ENCODE peak calls at places on chromosomes 11 and 22, in nine cellular contexts. P, T, Z, I, C, Y, A, O and D are unnamed samples.

GRCh38 chr11:46363031-46363407 is 15.8 kb downstream of the DGKZ start:
- ATAC-seq in Z (peak; percentile 83), O (peak; percentile 41), T (peak; percentile 63), A (peak; percentile 65), C (peak; percentile 45), Y (peak; percentile 28), P (peak; percentile 40), I (peak; percentile 64), D (peak; percentile 69)

GRCh38 chr22:17664414-17665045 is 26.0 kb downstream of the BCL2L13 start:
- ATAC-seq in A (no peak), P (peak; percentile 8), T (no peak), Y (no peak), Z (no peak), I (no peak), O (no peak), C (no peak), D (no peak)

GRCh38 chr11:130894322-130895025 is 21.8 kb downstream of the SNX19 start:
- ATAC-seq in C (peak; percentile 62), A (no peak), O (peak; percentile 73), Z (peak; percentile 78), Y (peak; percentile 89), P (peak; percentile 60), T (peak; percentile 15), I (peak; percentile 81), D (no peak)

GRCh38 chr11:130456276-130456675 is 7.8 kb downstream of the ADAMTS15 start:
- ATAC-seq in P (no peak), T (no peak), Y (no peak), Z (no peak), O (no peak), I (no peak), C (no peak), A (no peak), D (no peak)

GRCh38 chr11:67820079-67820478 is 145.7 kb upstream of the ALDH3B2 start:
- ATAC-seq in O (no peak), Z (no peak), I (no peak), Y (no peak), P (no peak), C (no peak), A (no peak), T (no peak), D (no peak)

GRCh38 chr11:65653229-65654225 is 9.2 kb downstream of the RELA start:
- ATAC-seq in Y (no peak), A (no peak), T (no peak), Z (peak; percentile 5), I (peak; percentile 12), C (no peak), P (peak; percentile 14), O (no peak), D (no peak)

GRCh38 chr11:34798985-34799384 is 117.2 kb downstream of the APIP start:
- ATAC-seq in P (no peak), Z (no peak), A (no peak), T (no peak), I (no peak), Y (no peak), C (no peak), O (no peak), D (no peak)

GRCh38 chr11:73760066-73760679 is 701 bp downstream of the RAB6A start:
- ATAC-seq in Y (peak; percentile 72), O (peak; percentile 46), P (peak; percentile 8), T (peak; percentile 23), A (peak; percentile 5), Z (peak; percentile 20), C (peak; percentile 11), I (peak; percentile 29), D (peak; percentile 1)

DNA sequence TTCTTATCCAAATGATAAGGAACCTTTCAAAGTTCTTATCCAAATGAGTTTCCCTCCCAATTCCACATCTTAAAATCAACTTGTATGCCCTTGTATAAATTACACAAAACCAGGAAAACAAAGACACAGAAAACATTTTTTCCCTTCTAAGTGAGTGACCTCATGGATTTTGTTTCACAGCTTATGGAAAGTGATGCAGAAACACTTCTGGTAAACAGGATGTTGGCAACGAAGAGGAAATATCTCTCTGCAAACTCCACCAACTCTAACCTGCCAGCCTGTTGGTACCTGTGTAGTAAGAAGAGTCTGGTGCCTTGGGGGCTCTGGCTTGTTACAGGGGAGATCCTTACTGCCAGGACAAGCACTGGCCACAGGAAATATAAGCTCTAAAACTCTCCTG is 57.0 kb downstream of the CELSR1 start:
- ATAC-seq in P (no peak), Y (no peak), O (no peak), Z (no peak), A (no peak), I (no peak), C (no peak), T (no peak), D (no peak)
- H3K4me1 ChIP-seq in P (no peaks in the 10 kb centered on the region), Y (peaks cover 56% of the 10 kb centered on the region), O (no peaks in the 10 kb centered on the region), Z (no peaks in the 10 kb centered on the region), A (peaks cover 4% of the 10 kb centered on the region), I (no peaks in the 10 kb centered on the region), C (no peaks in the 10 kb centered on the region), T (no peaks in the 10 kb centered on the region), D (no peaks in the 10 kb centered on the region)

DNA sequence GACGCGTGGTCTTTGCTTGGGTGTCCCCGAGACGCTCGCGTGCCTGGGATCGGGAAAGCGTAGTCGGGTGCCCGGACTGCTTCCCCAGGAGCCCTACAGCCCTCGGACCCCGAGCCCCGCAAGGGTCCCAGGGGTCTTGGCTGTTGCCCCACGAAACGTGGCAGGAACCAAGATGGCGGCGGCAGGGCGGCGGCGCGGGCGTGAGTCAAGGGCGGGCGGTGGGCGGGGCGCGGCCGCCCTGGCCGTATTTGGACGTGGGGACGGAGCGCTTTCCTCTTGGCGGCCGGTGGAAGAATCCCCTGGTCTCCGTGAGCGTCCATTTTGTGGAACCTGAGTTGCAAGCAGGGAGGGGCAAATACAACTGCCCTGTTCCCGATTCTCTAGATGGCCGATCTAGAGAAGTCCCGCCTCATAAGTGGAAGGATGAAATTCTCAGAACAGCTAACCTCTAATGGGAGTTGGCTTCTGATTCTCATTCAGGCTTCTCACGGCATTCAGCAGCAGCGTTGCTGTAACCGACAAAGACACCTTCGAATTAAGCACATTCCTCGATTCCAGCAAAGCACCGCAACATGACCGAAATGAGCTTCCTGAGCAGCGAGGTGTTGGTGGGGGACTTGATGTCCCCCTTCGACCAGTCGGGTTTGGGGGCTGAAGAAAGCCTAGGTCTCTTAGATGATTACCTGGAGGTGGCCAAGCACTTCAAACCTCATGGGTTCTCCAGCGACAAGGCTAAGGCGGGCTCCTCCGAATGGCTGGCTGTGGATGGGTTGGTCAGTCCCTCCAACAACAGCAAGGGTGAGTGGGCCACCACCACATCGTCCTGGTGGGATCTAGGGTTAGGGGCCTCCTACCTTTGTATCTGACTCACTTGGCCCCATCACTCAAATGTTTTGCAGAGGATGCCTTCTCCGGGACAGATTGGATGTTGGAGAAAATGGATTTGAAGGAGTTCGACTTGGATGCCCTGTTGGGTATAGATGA is 804 bp downstream of the ATF4 start:
- ATAC-seq in A (peak; percentile 73), O (peak; percentile 86), T (peak; percentile 68), P (peak; percentile 47), C (peak; percentile 45), I (peak; percentile 60), Z (no peak), Y (peak; percentile 39), D (peak; percentile 70)
- H3K4me1 ChIP-seq in A (peaks cover 29% of the 10 kb centered on the region), O (no peaks in the 10 kb centered on the region), T (peaks cover 6% of the 10 kb centered on the region), P (peaks cover 31% of the 10 kb centered on the region), C (peaks cover 60% of the 10 kb centered on the region), I (peaks cover 22% of the 10 kb centered on the region), Z (peaks cover 19% of the 10 kb centered on the region), Y (peaks cover 25% of the 10 kb centered on the region), D (peaks cover 5% of the 10 kb centered on the region)

DNA sequence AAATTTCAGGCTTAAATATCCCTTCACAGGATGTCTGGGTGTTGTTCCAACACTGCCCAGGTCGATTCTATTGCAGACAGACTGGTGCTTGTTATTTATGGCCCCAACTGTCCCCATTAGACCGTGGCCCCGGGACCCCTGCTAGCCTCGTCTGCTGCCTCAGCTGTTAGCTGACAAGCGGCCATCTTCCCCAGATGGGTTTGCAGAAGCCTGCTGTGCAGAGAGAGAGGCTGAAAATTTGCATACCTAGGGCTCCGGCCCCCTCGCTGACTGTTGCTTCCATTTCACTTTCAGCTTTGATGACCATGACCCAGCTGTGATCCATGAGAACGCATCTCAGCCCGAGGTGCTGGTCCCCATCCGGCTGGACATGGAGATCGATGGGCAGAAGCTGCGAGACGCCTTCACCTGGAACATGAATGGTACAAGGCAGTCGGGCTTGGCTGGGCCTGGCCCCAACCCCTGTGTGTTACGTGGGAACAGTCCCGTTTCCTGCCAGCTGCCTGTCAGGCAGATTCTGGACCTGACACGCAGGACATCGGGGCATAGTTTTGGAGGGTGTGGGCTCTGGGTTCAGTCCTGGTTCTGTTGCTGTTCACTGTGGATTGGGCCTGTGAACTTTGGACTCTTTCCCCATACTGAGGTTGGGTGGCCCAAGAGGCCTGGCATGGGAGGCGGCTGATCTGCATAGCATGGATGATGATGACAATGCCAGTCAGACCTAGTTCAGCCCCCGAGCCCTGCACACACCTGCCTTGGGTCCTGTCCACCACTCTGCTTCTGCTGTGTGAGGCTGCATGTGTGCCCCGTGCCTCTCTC is 16.4 kb downstream of the SMARCB1 start:
- ATAC-seq in A (no peak), Z (no peak), I (peak; percentile 13), T (no peak), P (no peak), Y (no peak), C (no peak), O (no peak), D (no peak)
- H3K4me1 ChIP-seq in A (no peaks in the 10 kb centered on the region), Z (no peaks in the 10 kb centered on the region), I (no peaks in the 10 kb centered on the region), T (peaks cover 2% of the 10 kb centered on the region), P (peaks cover 6% of the 10 kb centered on the region), Y (no peaks in the 10 kb centered on the region), C (no peaks in the 10 kb centered on the region), O (no peaks in the 10 kb centered on the region), D (no peaks in the 10 kb centered on the region)

GRCh38 chr22:38755155-38755910 is 465 bp downstream of the SUN2 start:
- ATAC-seq in I (peak; percentile 85), Z (peak; percentile 74), O (peak; percentile 92), A (peak; percentile 83), P (peak; percentile 83), Y (peak; percentile 84), C (peak; percentile 68), T (peak; percentile 89), D (peak; percentile 90)

GRCh38 chr22:38756631-38757463 is 1.0 kb upstream of the SUN2 start:
- ATAC-seq in C (no peak), T (no peak), Z (no peak), O (no peak), I (no peak), Y (no peak), A (no peak), P (no peak), D (no peak)

GRCh38 chr22:38757464-38757757 is 1.6 kb upstream of the SUN2 start:
- ATAC-seq in Y (no peak), Z (no peak), O (no peak), I (no peak), A (no peak), T (no peak), C (no peak), P (no peak), D (no peak)

GRCh38 chr22:38754247-38755154 is 1.3 kb downstream of the SUN2 start:
- ATAC-seq in T (peak; percentile 25), O (peak; percentile 51), P (no peak), Z (peak; percentile 10), Y (no peak), C (peak; percentile 52), A (no peak), I (peak; percentile 67), D (peak; percentile 42)

DNA sequence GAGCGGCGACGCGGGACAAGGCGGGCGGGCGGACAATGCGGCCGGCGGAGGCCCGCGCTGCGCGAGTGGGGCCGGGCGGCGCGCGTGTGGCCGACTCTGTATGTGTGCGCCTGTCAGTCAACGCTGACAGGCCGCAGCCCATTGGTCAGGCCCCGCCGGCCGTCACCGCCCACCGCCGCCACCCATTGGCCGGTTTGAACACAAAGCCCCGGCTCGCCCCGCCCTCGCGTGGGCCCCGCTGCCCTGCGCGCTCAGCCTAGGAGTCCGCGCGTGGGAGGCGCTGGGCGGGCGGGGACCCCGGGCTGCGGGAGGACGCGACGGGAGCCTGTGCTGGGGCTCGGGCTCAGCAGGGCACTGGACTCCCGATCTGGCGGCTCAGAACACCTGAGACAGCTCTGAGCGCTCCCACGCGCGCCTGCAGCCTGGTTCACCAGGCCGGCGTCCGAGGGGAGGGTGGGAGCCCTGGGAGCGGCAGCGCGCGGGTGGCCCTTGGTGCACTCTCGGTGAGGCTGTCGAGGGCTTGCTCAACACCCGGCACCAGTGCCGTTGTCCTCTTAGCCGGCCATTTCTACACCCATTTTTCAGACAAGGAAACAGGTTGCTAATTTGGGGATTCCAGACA is at the start of gene SUN2:
- ATAC-seq in O (peak; percentile 89), C (peak; percentile 76), A (peak; percentile 92), I (peak; percentile 76), P (peak; percentile 75), Y (peak; percentile 90), Z (peak; percentile 87), T (peak; percentile 91), D (peak; percentile 89)
- H3K4me1 ChIP-seq in O (no peaks in the 10 kb centered on the region), C (peaks cover 38% of the 10 kb centered on the region), A (peaks cover 19% of the 10 kb centered on the region), I (peaks cover 24% of the 10 kb centered on the region), P (peaks cover 37% of the 10 kb centered on the region), Y (peaks cover 22% of the 10 kb centered on the region), Z (peaks cover 23% of the 10 kb centered on the region), T (no peaks in the 10 kb centered on the region), D (peaks cover 5% of the 10 kb centered on the region)